ENCODE peak calls at places on chromosomes 12 and 14, in nine cellular contexts. Q is RWPE1; J is activated naive CD4-positive, alpha-beta T cell treated with Interleukin-2 at 50 U/mL for 16 hours; Z is Jurkat, Clone E6-1; S is mesendoderm; B is osteocyte; M is SHP77 treated with DMSO at 0.1 percent for 48 hours; K is stromal cell of bone marrow; D is cardiac muscle cell. V is an unnamed sample.

GRCh38 chr12:131448254-131448795 is 262.6 kb upstream of the SFSWAP start:
- DNase-seq in M (no peak), Q (no peak), D (no peak), Z (no peak), K (no peak), J (no peak), S (no peak), B (peak; percentile 80), V (no peak)

GRCh38 chr12:27779416-27779815 is 617 bp upstream of the KLHL42 start:
- DNase-seq in D (no peak), B (no peak), S (peak; percentile 43), J (peak; percentile 5), Q (no peak), K (no peak), M (peak; percentile 54), Z (peak; percentile 6), V (no peak)

GRCh38 chr12:115132145-115132544 is 448.2 kb upstream of the TBX3 start:
- DNase-seq in J (no peak), D (peak; percentile 78), Z (no peak), M (no peak), K (no peak), Q (peak; percentile 8), B (no peak), S (peak; percentile 70), V (no peak)

GRCh38 chr12:53345486-53346195 is 9.5 kb upstream of the SP7 start:
- DNase-seq in Z (no peak), S (peak; percentile 74), J (no peak), M (no peak), K (peak; percentile 43), B (peak; percentile 86), D (peak; percentile 88), Q (no peak), V (no peak)

GRCh38 chr14:34498684-34499412 is 36.8 kb upstream of the SPTSSA start:
- DNase-seq in Z (peak; percentile 14), K (no peak), J (no peak), M (peak; percentile 56), D (peak; percentile 34), B (no peak), Q (peak; percentile 39), S (peak; percentile 38), V (no peak)

GRCh38 chr12:51171884-51172514 is 936 bp downstream of the TFCP2 start:
- DNase-seq in Z (no peak), J (no peak), M (peak; percentile 20), S (peak; percentile 49), K (no peak), Q (peak; percentile 13), B (no peak), D (peak; percentile 30), V (no peak)

GRCh38 chr12:95646781-95647184 is 95.5 kb upstream of the USP44 start:
- DNase-seq in S (peak; percentile 27), Z (no peak), D (peak; percentile 70), M (no peak), Q (no peak), J (no peak), B (no peak), K (peak; percentile 28), V (no peak)

GRCh38 chr12:15563683-15564082 is 225.5 kb downstream of the EPS8 start:
- DNase-seq in Z (no peak), M (no peak), J (peak; percentile 16), S (no peak), B (no peak), D (peak; percentile 72), K (peak; percentile 82), Q (no peak), V (no peak)

GRCh38 chr12:2301531-2302461 is 249.0 kb downstream of the CACNA1C start:
- DNase-seq in S (no peak), D (no peak), Z (no peak), K (peak; percentile 73), J (no peak), M (no peak), Q (no peak), B (peak; percentile 91), V (no peak)

GRCh38 chr12:124740691-124741137 is 123.0 kb downstream of the SCARB1 start:
- DNase-seq in Z (no peak), M (no peak), Q (peak; percentile 49), J (peak; percentile 15), D (peak; percentile 41), B (no peak), S (peak; percentile 65), K (no peak), V (no peak)

GRCh38 chr14:53640695-53641094 is 315.9 kb downstream of the BMP4 start:
- DNase-seq in Q (no peak), D (no peak), M (no peak), B (no peak), Z (no peak), J (no peak), K (no peak), S (no peak), V (no peak)

GRCh38 chr14:38078393-38078792 is 129.3 kb upstream of the SSTR1 start:
- DNase-seq in B (no peak), D (no peak), S (no peak), Q (no peak), J (peak; percentile 25), K (no peak), Z (peak; percentile 39), M (no peak), V (no peak)

GRCh38 chr12:16198884-16199283 is 78.6 kb downstream of the SLC15A5 start:
- DNase-seq in S (peak; percentile 35), B (no peak), Z (peak; percentile 7), M (no peak), K (no peak), Q (no peak), J (no peak), D (no peak), V (no peak)

GRCh38 chr12:100789146-100789545 is 5.4 kb upstream of the ANO4 start:
- DNase-seq in J (no peak), M (no peak), Z (no peak), D (peak; percentile 35), Q (no peak), B (no peak), S (peak; percentile 87), K (no peak), V (no peak)

GRCh38 chr14:100861188-100861936 is 35.4 kb downstream of the MEG3 start:
- DNase-seq in B (no peak), Z (no peak), K (no peak), Q (no peak), D (no peak), J (no peak), S (no peak), M (no peak), V (peak; percentile 63)

GRCh38 chr14:77554816-77555599 is 56.4 kb upstream of the ISM2 start:
- DNase-seq in Q (no peak), D (no peak), Z (no peak), M (no peak), S (no peak), K (no peak), J (no peak), B (no peak), V (no peak)

V was measured in RWPE2.